ENCODE peak calls at places on chromosomes 11 and 22, in four cellular contexts. R is cardiac muscle cell, T is IMR-90, E is bronchial epithelial cell. M is an unnamed sample.

GRCh38 chr11:130999992-131000770 is 83.9 kb upstream of the SNX19 start:
- DNase-seq in R (peak), T (peak), E (peak), M (peak)

GRCh38 chr11:102712140-102712539 is 6.6 kb upstream of the MMP27 start:
- DNase-seq in R (no peak), T (no peak), E (no peak), M (no peak)

GRCh38 chr11:76589945-76590630 is 80.5 kb downstream of the LRRC32 start:
- DNase-seq in R (no peak), T (no peak), E (no peak), M (no peak)

GRCh38 chr11:118587952-118588351 is 15.7 kb downstream of the ARCN1 start:
- DNase-seq in R (no peak), T (no peak), E (no peak), M (no peak)

GRCh38 chr11:120089036-120090001 is 48.6 kb downstream of the TRIM29 start:
- DNase-seq in R (no peak), T (no peak), E (no peak), M (no peak)

GRCh38 chr22:39748877-39749276 is 144.7 kb downstream of the ENTHD1 start:
- DNase-seq in R (peak), T (peak), E (peak), M (peak)

GRCh38 chr11:35621620-35622019 is 3.4 kb downstream of the FJX1 start:
- DNase-seq in R (peak), T (no peak), E (peak), M (no peak)

GRCh38 chr11:119340335-119341221 is at the start of gene C1QTNF5:
- DNase-seq in R (peak), T (peak), E (no peak), M (peak)

GRCh38 chr11:119206512-119207299 is 567 bp downstream of the CBL start:
- DNase-seq in R (no peak), T (no peak), E (no peak), M (peak)

GRCh38 chr11:130631119-130631518 is 182.7 kb downstream of the ADAMTS15 start:
- DNase-seq in R (peak), T (peak), E (peak), M (peak)

GRCh38 chr11:46348566-46348981 is 1.3 kb downstream of the DGKZ start:
- DNase-seq in R (no peak), T (no peak), E (no peak), M (no peak)

GRCh38 chr11:115304774-115305472 is 199.3 kb downstream of the CADM1 start:
- DNase-seq in R (no peak), T (no peak), E (peak), M (no peak)

GRCh38 chr11:68934321-68934645 is 30.6 kb downstream of the IGHMBP2 start:
- DNase-seq in R (no peak), T (no peak), E (no peak), M (no peak)

GRCh38 chr11:86068138-86068861 is 584 bp downstream of the PICALM start:
- DNase-seq in R (peak), T (no peak), E (peak), M (no peak)

GRCh38 chr11:15638386-15638787 is 523.7 kb downstream of the INSC start:
- DNase-seq in R (no peak), T (no peak), E (no peak), M (no peak)

GRCh38 chr11:19987243-19987870 is 172.9 kb downstream of the DBX1 start:
- DNase-seq in R (no peak), T (no peak), E (no peak), M (no peak)

GRCh38 chr11:69700278-69701140 is 3.3 kb downstream of the FGF19 start:
- DNase-seq in R (peak), T (peak), E (no peak), M (peak)

GRCh38 chr11:68396526-68396925 is 64.0 kb upstream of the PPP6R3 start:
- DNase-seq in R (no peak), T (no peak), E (no peak), M (no peak)

GRCh38 chr11:128318856-128319474 is 268.4 kb downstream of the ETS1 start:
- DNase-seq in R (no peak), T (peak), E (peak), M (peak)

GRCh38 chr11:16902182-16902581 is 112.0 kb downstream of the PLEKHA7 start:
- DNase-seq in R (peak), T (peak), E (peak), M (peak)

GRCh38 chr11:130122141-130122575 is 37.4 kb upstream of the ST14 start:
- DNase-seq in R (no peak), T (no peak), E (peak), M (peak)

GRCh38 chr11:80165763-80166162 is 724.9 kb upstream of the TENM4 start:
- DNase-seq in R (no peak), T (peak), E (peak), M (no peak)

GRCh38 chr22:29244785-29245625 is 22.8 kb downstream of the RHBDD3 start:
- DNase-seq in R (no peak), T (no peak), E (no peak), M (no peak)

GRCh38 chr11:123122341-123122740 is 60.4 kb upstream of the HSPA8 start:
- DNase-seq in R (peak), T (peak), E (peak), M (peak)

GRCh38 chr22:45170001-45170466 is 6.3 kb downstream of the NUP50 start:
- DNase-seq in R (peak), T (peak), E (no peak), M (no peak)

GRCh38 chr11:10386361-10386760 is 68.7 kb upstream of the AMPD3 start:
- DNase-seq in R (no peak), T (no peak), E (no peak), M (no peak)

GRCh38 chr22:49549256-49549655 is 278.4 kb downstream of the BRD1 start:
- DNase-seq in R (no peak), T (no peak), E (no peak), M (no peak)

GRCh38 chr11:2825261-2825885 is 60.2 kb downstream of the CDKN1C start:
- DNase-seq in R (peak), T (peak), E (peak), M (peak)

GRCh38 chr11:25537393-25537792 is 794.5 kb upstream of the ANO3 start:
- DNase-seq in R (no peak), T (no peak), E (no peak), M (no peak)

GRCh38 chr22:36069368-36069767 is 40.7 kb upstream of the RBFOX2 start:
- DNase-seq in R (no peak), T (no peak), E (no peak), M (no peak)

GRCh38 chr11:122242731-122243130 is 126.7 kb upstream of the BLID start:
- DNase-seq in R (no peak), T (no peak), E (no peak), M (no peak)

GRCh38 chr11:126485021-126485781 is 129.7 kb downstream of the ST3GAL4 start:
- DNase-seq in R (peak), T (peak), E (peak), M (peak)

GRCh38 chr11:62543680-62544444 is 2.7 kb downstream of the AHNAK start:
- DNase-seq in R (no peak), T (no peak), E (peak), M (no peak)

GRCh38 chr11:62544521-62545436 is 1.8 kb downstream of the AHNAK start:
- DNase-seq in R (peak), T (no peak), E (peak), M (no peak)

GRCh38 chr11:62540804-62541671 is 5.6 kb downstream of the AHNAK start:
- DNase-seq in R (no peak), T (peak), E (peak), M (peak)

GRCh38 chr11:62542111-62542745 is 4.4 kb downstream of the AHNAK start:
- DNase-seq in R (no peak), T (peak), E (no peak), M (no peak)

DNA sequence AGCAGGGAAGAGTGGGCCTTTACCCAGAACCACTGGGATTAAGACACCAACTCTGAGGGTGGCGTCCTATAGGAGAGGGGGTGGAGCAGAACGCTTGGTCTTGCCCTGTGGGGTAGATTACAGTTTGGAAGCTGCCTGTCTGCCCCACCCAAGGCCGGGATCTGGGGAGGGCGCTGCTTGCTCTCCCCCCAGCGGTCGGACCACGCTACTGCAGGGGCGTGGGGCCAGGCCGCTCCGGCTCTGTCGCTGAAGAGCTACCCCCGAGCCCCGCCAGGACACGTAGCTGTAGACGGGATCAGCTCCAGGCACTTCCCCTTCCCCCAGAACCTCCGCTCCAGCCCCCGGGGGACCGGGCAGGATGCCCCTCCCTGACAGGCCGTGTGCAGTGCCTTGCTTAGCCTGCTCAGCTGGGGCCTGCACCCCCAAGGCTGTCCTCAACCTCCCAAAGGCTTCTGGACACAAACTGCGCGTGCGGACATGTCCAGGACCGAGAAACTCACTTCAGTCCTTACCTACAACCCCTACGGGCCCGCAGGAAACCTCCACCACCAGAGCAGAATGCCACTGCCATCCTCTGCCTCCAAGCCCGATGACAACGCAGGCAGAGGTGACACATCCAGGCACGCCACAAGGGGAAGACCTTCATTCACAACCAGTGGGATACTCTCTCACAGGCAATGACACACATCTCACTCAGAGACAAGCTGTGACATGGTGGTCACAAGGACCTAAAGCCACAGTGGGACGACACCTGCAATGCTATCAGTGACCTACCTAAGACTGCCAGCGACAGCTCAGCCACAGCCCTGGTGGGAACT is 3.6 kb downstream of the AHNAK start:
- DNase-seq in R (peak), T (peak), E (peak), M (peak)
- TF ChIP-seq CTCF in R (peak), T (peak), E (peak), M (peak)

GRCh38 chr11:116927163-116927772 is 89.8 kb upstream of the APOA1 start:
- DNase-seq in R (no peak), T (no peak), E (no peak), M (peak)
- H3K4me3 ChIP-seq in R (no peak), T (no peak), E (no peak), M (no peak)

GRCh38 chr11:116373545-116373944 is 399.2 kb downstream of the BUD13 start:
- DNase-seq in R (no peak), T (no peak), E (no peak), M (no peak)

GRCh38 chr11:116375221-116375620 is 397.6 kb downstream of the BUD13 start:
- DNase-seq in R (no peak), T (no peak), E (no peak), M (no peak)

GRCh38 chr11:116374085-116374484 is 398.7 kb downstream of the BUD13 start:
- DNase-seq in R (no peak), T (no peak), E (no peak), M (no peak)

GRCh38 chr11:116371146-116371545 is 401.6 kb downstream of the BUD13 start:
- DNase-seq in R (no peak), T (no peak), E (no peak), M (no peak)

GRCh38 chr11:116373107-116373506 is 399.7 kb downstream of the BUD13 start:
- DNase-seq in R (no peak), T (no peak), E (no peak), M (no peak)
- TF ChIP-seq CTCF in R (no peak), T (no peak), E (no peak), M (no peak)

GRCh38 chr11:6617315-6617781 is 1.9 kb downstream of the TPP1 start:
- DNase-seq in R (no peak), T (no peak), E (no peak), M (peak)
- H3K4me3 ChIP-seq in R (no peak), T (no peak), E (no peak), M (peak)

GRCh38 chr11:92340839-92341238 is 116.2 kb downstream of the FAT3 start:
- DNase-seq in R (peak), T (peak), E (peak), M (peak)
- TF ChIP-seq CTCF in R (peak), T (peak), E (peak), M (peak)

GRCh38 chr11:22190827-22191463 is 1.9 kb upstream of the ANO5 start:
- DNase-seq in R (no peak), T (no peak), E (no peak), M (no peak)

GRCh38 chr11:22189660-22190059 is 3.2 kb upstream of the ANO5 start:
- DNase-seq in R (no peak), T (no peak), E (no peak), M (no peak)

GRCh38 chr11:22192642-22193347 is at the start of gene ANO5:
- DNase-seq in R (peak), T (no peak), E (peak), M (no peak)

GRCh38 chr11:22193348-22194051 is 615 bp downstream of the ANO5 start:
- DNase-seq in R (no peak), T (no peak), E (no peak), M (no peak)

DNA sequence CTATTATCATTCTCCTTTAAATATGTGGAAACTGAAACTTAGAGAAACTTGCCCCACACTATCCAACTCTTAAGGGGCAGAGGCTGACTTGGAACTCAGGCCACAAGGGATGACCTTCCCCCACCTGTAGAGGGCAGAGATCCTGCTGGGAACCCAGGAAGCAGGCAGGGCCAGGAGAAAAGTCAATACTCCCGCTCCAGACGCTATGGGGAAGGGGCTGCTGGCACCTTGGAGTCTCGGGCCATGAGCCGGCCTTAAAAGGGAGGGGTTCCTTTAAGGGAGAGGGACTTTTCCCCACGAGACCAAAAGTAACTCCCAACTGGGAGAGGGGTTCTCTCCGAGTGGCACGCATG is 620 bp upstream of the ANO5 start:
- DNase-seq in R (no peak), T (no peak), E (peak), M (no peak)
- H3K4me3 ChIP-seq in R (peak), T (no peak), E (peak), M (no peak)

DNA sequence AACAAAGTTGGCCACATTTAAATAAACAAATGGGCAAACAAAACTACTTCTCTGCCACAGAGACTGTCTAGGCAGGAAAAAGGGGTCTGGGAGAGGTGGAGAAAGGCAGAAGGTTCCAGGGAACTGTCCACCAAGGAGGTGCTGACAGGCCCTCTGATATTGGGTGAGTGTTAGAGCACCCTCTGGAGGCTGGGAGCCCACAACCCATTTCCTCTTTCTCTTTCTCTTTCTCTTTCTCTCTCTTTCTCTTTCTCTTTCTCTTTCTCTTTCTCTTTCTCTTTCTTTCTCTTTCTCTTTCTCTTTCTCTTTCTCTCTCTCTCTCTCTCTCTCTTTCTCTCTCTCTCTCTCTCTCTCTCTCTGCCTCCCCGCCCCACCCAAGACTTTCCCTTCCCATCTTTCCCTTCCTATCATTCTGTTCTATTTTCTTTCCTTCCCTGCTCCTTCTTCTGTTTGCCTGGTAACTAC is 912.8 kb downstream of the DLG2 start:
- DNase-seq in R (peak), T (peak), E (peak), M (peak)
- TF ChIP-seq CTCF in R (peak), T (peak), E (peak), M (peak)

DNA sequence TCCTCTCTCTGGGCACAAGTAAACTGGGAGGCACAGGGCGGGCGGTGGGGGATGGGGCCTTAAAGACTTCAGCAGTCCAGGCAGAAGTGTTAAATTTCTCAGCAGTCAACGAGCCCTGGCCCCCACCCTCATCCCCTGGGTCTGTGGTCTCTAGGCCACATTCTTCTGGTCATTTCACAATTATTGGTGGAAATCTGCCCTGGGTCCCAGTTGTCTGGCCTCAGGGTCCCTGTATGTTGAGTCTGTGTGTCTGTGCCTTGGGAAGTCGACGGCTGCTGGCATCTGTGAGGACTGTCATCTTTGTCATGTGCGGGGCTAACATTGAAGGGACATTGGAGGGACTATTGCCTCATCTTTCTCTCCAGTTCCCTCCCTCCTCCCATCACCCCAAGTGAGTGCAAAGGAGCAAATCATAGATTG is 1.7 kb downstream of the TSPAN18 start:
- DNase-seq in R (no peak), T (no peak), E (no peak), M (no peak)
- H3K4me3 ChIP-seq in R (peak), T (no peak), E (no peak), M (no peak)